ENCODE peak calls at places on chromosomes 12 and 14, in four cellular contexts. V is K562, W is HepG2, A is GM12878. Z is an unnamed sample.

GRCh38 chr12:74889563-74890236 is 319.9 kb downstream of the KCNC2 start:
- DNase-seq in V (no peak), W (no peak), A (no peak), Z (no peak)

GRCh38 chr14:69268763-69269162 is 8.8 kb downstream of the GALNT16 start:
- DNase-seq in V (no peak), W (no peak), A (no peak), Z (no peak)

GRCh38 chr12:96989916-96990315 is 82.9 kb downstream of the NEDD1 start:
- DNase-seq in V (peak), W (peak), A (no peak), Z (peak)

GRCh38 chr14:41749425-41749824 is 142.7 kb downstream of the LRFN5 start:
- DNase-seq in V (no peak), W (peak), A (no peak), Z (no peak)

GRCh38 chr14:36508418-36509051 is 11.5 kb downstream of the NKX2-1 start:
- DNase-seq in V (no peak), W (no peak), A (no peak), Z (no peak)

GRCh38 chr12:27143676-27144075 is 61.3 kb upstream of the C12orf71 start:
- DNase-seq in V (no peak), W (no peak), A (no peak), Z (no peak)

GRCh38 chr14:53501361-53502320 is 348.5 kb upstream of the DDHD1 start:
- DNase-seq in V (no peak), W (no peak), A (no peak), Z (no peak)

GRCh38 chr12:12725086-12725955 is 8.2 kb downstream of the CDKN1B start:
- DNase-seq in V (peak), W (peak), A (peak), Z (peak)

GRCh38 chr14:89750206-89750867 is 204.2 kb downstream of the EFCAB11 start:
- DNase-seq in V (no peak), W (no peak), A (no peak), Z (no peak)

GRCh38 chr14:50335989-50336391 is 23.9 kb downstream of the DMAC2L start:
- DNase-seq in V (peak), W (no peak), A (no peak), Z (no peak)

GRCh38 chr12:122687091-122687490 is 16.1 kb downstream of the HCAR2 start:
- DNase-seq in V (no peak), W (no peak), A (no peak), Z (no peak)

GRCh38 chr12:2329811-2330210 is 277.0 kb downstream of the CACNA1C start:
- DNase-seq in V (no peak), W (no peak), A (no peak), Z (no peak)

GRCh38 chr12:991350-992278 is 591 bp downstream of the ERC1 start:
- DNase-seq in V (peak), W (no peak), A (no peak), Z (peak)

GRCh38 chr14:105015242-105015641 is 5.6 kb downstream of the CDCA4 start:
- DNase-seq in V (peak), W (no peak), A (no peak), Z (no peak)

GRCh38 chr12:28618772-28619171 is 428.5 kb downstream of the CCDC91 start:
- DNase-seq in V (no peak), W (no peak), A (no peak), Z (no peak)

GRCh38 chr14:91041450-91041849 is 19.0 kb downstream of the RPS6KA5 start:
- DNase-seq in V (no peak), W (no peak), A (no peak), Z (no peak)

GRCh38 chr14:91040545-91040944 is 19.9 kb downstream of the RPS6KA5 start:
- DNase-seq in V (no peak), W (no peak), A (no peak), Z (no peak)

GRCh38 chr14:91035855-91036254 is 24.6 kb downstream of the RPS6KA5 start:
- DNase-seq in V (no peak), W (no peak), A (peak), Z (no peak)

GRCh38 chr14:91036741-91037469 is 23.5 kb downstream of the RPS6KA5 start:
- DNase-seq in V (no peak), W (no peak), A (no peak), Z (no peak)

GRCh38 chr14:91038439-91038838 is 22.0 kb downstream of the RPS6KA5 start:
- DNase-seq in V (no peak), W (no peak), A (no peak), Z (no peak)
- TF ChIP-seq FOXM1 in V (no peak), W (no peak), A (no peak), Z (no peak)

GRCh38 chr12:129566800-129567199 is 337.0 kb downstream of the TMEM132D start:
- DNase-seq in V (no peak), W (no peak), A (no peak), Z (no peak)

GRCh38 chr12:129570796-129571400 is 332.9 kb downstream of the TMEM132D start:
- DNase-seq in V (no peak), W (no peak), A (no peak), Z (no peak)

DNA sequence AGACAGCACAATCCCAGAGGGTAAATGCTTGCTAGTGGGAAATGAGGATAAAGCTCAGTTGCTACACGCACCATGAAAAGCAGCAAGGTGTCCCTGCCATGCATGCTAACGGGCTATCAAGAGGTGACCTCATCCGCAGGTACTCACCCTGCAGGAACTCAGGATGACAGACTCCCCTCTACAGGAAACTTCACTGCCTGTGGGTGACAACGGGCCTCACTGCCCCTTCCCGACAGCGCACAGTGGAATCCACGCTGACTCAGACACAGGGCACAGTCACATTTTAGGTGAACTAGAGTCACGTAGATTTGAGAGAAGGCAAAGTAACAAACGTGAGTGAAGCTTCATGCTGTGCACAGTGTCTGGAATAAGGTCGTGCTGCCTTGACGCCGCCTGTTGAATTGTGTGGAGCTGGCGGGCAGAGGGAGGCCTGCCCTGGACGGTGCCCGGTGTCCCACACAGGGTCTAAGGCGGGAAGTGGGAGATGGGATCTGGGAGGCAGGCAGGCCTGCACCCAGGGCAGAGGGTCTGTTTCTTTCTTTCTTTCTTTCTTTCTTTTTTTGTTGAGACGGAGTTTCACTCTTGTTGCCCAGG is 331.8 kb downstream of the TMEM132D start:
- DNase-seq in V (no peak), W (no peak), A (no peak), Z (no peak)
- TF ChIP-seq SP1 in V (no peak), W (no peak), A (no peak), Z (no peak)

DNA sequence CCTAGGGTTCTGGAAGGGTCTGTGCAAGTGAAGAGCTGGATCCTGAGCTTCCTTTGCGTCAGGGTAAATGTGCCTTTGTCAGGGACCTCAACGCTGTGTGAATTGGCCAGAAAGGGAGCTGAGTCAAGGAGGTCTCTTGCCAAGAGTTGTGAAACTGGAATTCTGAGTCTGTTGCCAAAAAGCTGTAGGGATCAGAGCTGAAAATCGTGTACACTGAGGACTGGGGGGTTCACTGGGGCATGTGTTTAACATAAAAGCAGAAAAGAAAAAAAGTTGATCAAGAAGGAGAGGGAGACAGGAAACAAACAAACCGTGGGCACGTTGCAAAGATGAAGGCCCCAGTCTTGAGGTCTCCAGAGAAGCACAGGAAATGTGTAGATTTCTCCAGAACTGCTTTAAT is 1081.5 kb downstream of the VRK1 start:
- DNase-seq in V (no peak), W (no peak), A (no peak), Z (no peak)
- TF ChIP-seq FOXK2 in V (no peak), W (no peak), A (no peak), Z (no peak)

GRCh38 chr12:121579190-121579791 is 1.5 kb downstream of the KDM2B start:
- DNase-seq in V (peak), W (no peak), A (no peak), Z (peak)
- TF ChIP-seq FOXM1 in V (no peak), W (no peak), A (no peak), Z (no peak)

DNA sequence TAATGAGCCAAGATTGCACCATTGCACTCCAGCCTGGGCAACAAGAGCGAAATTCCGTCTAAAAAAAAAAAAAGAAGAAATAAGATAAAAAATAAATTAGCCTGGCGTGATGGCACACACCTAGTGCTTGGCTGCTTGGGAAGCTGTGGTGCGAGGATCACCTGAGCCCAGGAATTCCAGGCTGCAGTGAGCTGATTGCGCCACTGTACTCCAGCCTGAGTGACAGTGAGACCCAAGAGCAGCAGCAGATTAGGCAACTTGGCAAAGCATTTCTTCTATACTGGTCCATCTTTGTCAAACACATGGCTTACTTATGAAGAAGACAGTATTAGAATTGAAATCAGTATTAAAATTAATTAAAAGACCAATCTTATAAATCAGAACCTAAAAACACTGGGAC is 6.3 kb downstream of the GON7 start:
- DNase-seq in V (no peak), W (peak), A (no peak), Z (no peak)
- TF ChIP-seq SP1 in V (no peak), W (no peak), A (no peak), Z (no peak)

GRCh38 chr12:77133566-77133965 is 68.2 kb upstream of the E2F7 start:
- DNase-seq in V (no peak), W (peak), A (no peak), Z (peak)
- TF ChIP-seq FOXK2 in V (no peak), W (no peak), A (no peak), Z (no peak)

Z was measured in HEK293T.